ENCODE peak calls at places on chromosomes 16 and 17, in seven cellular contexts. I, E, X, D, J, Z and B are unnamed samples.

GRCh38 chr17:61354895-61355294 is 44.7 kb upstream of the TBX2 start:
- DNase-seq in I (no peak), E (no peak), X (no peak), D (no peak), J (no peak), Z (no peak), B (no peak)

GRCh38 chr17:1473841-1474240 is 17.8 kb upstream of the CRK start:
- DNase-seq in I (no peak), E (no peak), X (no peak), D (no peak), J (no peak), Z (no peak), B (no peak)

GRCh38 chr17:7988750-7989178 is 13.7 kb upstream of the GUCY2D start:
- DNase-seq in I (no peak), E (peak), X (no peak), D (peak), J (peak), Z (peak), B (no peak)

GRCh38 chr16:3672571-3673041 is 18.1 kb downstream of the DNASE1 start:
- DNase-seq in I (no peak), E (no peak), X (no peak), D (no peak), J (no peak), Z (no peak), B (no peak)

GRCh38 chr16:80323187-80323807 is 217.5 kb upstream of the DYNLRB2 start:
- DNase-seq in I (no peak), E (no peak), X (no peak), D (no peak), J (no peak), Z (no peak), B (no peak)

GRCh38 chr17:79406316-79406715 is 204.5 kb downstream of the RBFOX3 start:
- DNase-seq in I (no peak), E (no peak), X (no peak), D (no peak), J (no peak), Z (no peak), B (no peak)

GRCh38 chr17:78535285-78536197 is 41.7 kb downstream of the DNAH17 start:
- DNase-seq in I (no peak), E (no peak), X (no peak), D (no peak), J (no peak), Z (no peak), B (no peak)

GRCh38 chr16:73616186-73616585 is 568.3 kb upstream of the ZFHX3 start:
- DNase-seq in I (no peak), E (no peak), X (no peak), D (peak), J (no peak), Z (no peak), B (no peak)

GRCh38 chr17:7633093-7633492 is 3.2 kb downstream of the SHBG start:
- DNase-seq in I (no peak), E (no peak), X (no peak), D (no peak), J (no peak), Z (no peak), B (no peak)

GRCh38 chr17:40378966-40379365 is 14.4 kb upstream of the GJD3 start:
- DNase-seq in I (no peak), E (no peak), X (no peak), D (peak), J (no peak), Z (peak), B (no peak)

GRCh38 chr17:81325057-81325973 is 30.2 kb upstream of the SLC38A10 start:
- DNase-seq in I (no peak), E (no peak), X (no peak), D (no peak), J (no peak), Z (no peak), B (no peak)

GRCh38 chr16:12296991-12297390 is 320.5 kb downstream of the SNX29 start:
- DNase-seq in I (no peak), E (no peak), X (no peak), D (no peak), J (no peak), Z (no peak), B (no peak)

GRCh38 chr17:80501739-80502577 is 25.6 kb upstream of the NPTX1 start:
- DNase-seq in I (peak), E (peak), X (no peak), D (no peak), J (peak), Z (peak), B (no peak)

GRCh38 chr17:58121925-58122324 is 26.3 kb upstream of the OR4D1 start:
- DNase-seq in I (no peak), E (peak), X (no peak), D (peak), J (peak), Z (peak), B (no peak)

GRCh38 chr16:46908540-46909372 is 24.6 kb downstream of the GPT2 start:
- DNase-seq in I (peak), E (peak), X (peak), D (peak), J (peak), Z (peak), B (no peak)

GRCh38 chr16:22874394-22874793 is 60.4 kb downstream of the HS3ST2 start:
- DNase-seq in I (no peak), E (no peak), X (no peak), D (no peak), J (no peak), Z (no peak), B (no peak)

GRCh38 chr16:60945225-60945624 is 1091.0 kb downstream of the CDH8 start:
- DNase-seq in I (no peak), E (no peak), X (no peak), D (no peak), J (no peak), Z (peak), B (no peak)

GRCh38 chr17:77281024-77281903 is 140.5 kb downstream of the SEC14L1 start:
- DNase-seq in I (peak), E (no peak), X (no peak), D (peak), J (peak), Z (no peak), B (no peak)

GRCh38 chr16:1530883-1531637 is 2.4 kb upstream of the TMEM204 start:
- DNase-seq in I (peak), E (peak), X (peak), D (peak), J (peak), Z (peak), B (peak)

GRCh38 chr17:7589204-7589868 is 558 bp downstream of the SOX15 start:
- DNase-seq in I (peak), E (peak), X (no peak), D (peak), J (peak), Z (peak), B (no peak)

GRCh38 chr17:75763613-75764416 is 1.2 kb downstream of the GALK1 start:
- DNase-seq in I (no peak), E (no peak), X (no peak), D (no peak), J (no peak), Z (no peak), B (no peak)

GRCh38 chr16:68972720-68973119 is 129.4 kb downstream of the TANGO6 start:
- DNase-seq in I (no peak), E (peak), X (no peak), D (peak), J (peak), Z (peak), B (no peak)

DNA sequence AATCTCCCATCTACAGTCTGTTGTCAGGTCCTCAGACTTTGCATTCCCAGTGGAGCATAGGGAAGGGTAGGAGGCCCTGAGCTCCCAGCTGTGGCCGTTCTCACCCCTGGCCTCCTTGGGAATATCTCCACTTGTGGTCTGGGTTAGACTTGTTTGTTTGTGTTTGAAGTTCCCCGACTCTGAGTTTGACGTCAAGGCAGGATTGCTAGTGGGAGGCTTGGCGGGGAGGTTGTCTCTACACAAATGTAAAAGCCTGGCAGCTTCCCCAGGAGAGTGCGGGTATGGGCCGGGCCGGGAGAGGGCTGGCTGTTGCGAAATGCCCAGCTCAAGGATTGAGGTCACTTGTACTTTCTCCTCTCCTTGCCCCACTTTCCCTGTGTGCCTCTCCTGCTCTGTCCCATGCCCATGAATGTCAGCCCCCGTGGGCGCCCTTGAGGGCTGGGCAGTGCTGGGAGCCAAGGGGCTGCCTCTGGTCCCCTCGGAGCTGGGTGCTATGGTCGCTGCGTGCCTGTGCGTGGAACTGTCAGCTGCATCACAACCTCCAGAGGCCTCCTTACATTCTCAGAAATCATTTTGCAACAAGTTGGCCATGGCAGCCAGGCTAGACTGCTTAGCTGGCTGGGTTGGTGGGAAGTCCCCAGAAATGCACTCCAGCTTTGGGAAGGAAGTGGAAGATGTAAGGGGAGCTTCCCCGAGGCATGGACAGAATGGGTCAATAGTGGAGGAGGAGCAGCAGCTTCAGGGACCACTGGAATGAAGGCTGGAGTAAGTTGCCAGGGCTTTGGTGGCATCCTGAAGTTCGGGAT is 84.3 kb downstream of the KSR1 start:
- DNase-seq in I (peak), E (peak), X (peak), D (peak), J (peak), Z (peak), B (peak)
- H3K4me3 ChIP-seq in I (no peak), E (peak), X (no peak), D (peak), J (no peak), Z (no peak), B (no peak)

GRCh38 chr17:44353656-44354331 is 8.7 kb downstream of the GRN start:
- DNase-seq in I (peak), E (no peak), X (no peak), D (no peak), J (no peak), Z (peak), B (no peak)
- H3K4me3 ChIP-seq in I (peak), E (peak), X (peak), D (peak), J (no peak), Z (no peak), B (peak)

DNA sequence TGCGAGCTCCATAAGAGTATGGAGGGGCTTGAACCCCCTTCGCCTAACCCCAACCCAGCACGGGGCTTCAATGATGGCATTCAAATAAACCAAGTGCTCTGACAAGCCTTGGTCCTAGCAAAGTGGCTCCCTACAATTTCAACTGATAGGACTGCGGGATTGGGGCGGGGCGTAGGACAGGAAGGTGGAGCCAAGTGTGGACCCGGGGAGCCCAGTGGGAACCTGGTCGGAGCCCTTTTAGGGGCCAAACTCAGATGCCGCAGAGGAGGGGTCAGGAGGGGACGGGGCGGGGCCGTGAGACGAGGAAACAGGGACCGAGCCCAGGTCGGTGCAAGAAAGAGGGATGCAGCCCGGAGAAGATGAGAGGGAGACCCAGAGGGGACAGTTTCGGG is 13.2 kb upstream of the CDIPT start:
- DNase-seq in I (no peak), E (no peak), X (no peak), D (no peak), J (no peak), Z (no peak), B (no peak)
- H3K4me3 ChIP-seq in I (no peak), E (peak), X (peak), D (peak), J (no peak), Z (peak), B (peak)

DNA sequence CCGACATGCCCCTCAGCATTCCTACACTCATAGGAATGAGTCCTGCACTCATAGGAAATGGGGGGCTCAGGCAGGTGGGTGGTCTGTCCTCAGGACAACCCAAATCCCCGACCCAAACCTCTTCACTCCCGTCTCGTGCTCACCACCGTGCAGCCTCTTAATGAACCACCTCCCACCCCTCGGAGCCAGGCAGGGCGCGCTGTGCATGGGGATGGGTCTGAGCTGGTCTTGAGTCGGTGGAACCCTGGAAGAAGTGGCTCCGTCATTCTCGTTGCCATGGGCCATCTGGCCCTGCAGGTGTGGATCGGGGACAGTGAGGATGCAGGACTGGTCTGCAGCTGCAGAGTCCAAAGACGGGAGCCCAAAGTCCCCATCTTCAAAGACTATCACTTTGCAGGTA is 6.4 kb upstream of the RAB40B start:
- DNase-seq in I (no peak), E (no peak), X (no peak), D (no peak), J (no peak), Z (no peak), B (no peak)
- H3K4me3 ChIP-seq in I (no peak), E (no peak), X (no peak), D (no peak), J (no peak), Z (no peak), B (no peak)

DNA sequence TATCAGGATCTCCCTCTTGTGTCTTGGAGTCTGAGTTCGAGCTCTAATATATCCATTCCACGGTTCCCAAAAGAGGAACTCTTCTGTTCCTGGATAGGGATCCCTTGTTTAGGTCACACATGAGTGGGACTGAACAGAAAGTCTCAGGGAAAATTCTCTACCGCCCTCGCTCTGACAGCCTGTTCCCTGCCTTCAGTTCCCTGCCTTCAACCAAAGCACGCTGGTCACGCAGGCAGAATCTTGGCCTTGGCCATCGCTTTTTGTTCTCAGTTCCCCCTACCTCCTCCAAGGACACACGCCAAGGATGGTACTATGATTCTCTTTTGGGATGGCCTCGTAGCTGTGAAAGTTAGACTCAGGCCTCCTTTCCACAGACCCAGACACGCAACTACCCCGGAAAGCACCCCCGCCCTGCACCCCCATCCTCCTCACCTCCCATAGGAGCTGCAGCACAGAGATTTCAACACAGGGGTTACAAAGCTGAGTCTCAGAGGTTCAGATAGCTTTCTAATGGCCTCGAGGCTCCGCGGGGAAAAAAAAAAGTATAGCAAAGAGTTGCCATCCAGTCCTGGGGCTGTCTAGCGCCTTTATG is 1.5 kb upstream of the SHISA6 start:
- DNase-seq in I (no peak), E (no peak), X (no peak), D (no peak), J (no peak), Z (no peak), B (no peak)
- H3K4me3 ChIP-seq in I (no peak), E (no peak), X (no peak), D (no peak), J (no peak), Z (no peak), B (no peak)

DNA sequence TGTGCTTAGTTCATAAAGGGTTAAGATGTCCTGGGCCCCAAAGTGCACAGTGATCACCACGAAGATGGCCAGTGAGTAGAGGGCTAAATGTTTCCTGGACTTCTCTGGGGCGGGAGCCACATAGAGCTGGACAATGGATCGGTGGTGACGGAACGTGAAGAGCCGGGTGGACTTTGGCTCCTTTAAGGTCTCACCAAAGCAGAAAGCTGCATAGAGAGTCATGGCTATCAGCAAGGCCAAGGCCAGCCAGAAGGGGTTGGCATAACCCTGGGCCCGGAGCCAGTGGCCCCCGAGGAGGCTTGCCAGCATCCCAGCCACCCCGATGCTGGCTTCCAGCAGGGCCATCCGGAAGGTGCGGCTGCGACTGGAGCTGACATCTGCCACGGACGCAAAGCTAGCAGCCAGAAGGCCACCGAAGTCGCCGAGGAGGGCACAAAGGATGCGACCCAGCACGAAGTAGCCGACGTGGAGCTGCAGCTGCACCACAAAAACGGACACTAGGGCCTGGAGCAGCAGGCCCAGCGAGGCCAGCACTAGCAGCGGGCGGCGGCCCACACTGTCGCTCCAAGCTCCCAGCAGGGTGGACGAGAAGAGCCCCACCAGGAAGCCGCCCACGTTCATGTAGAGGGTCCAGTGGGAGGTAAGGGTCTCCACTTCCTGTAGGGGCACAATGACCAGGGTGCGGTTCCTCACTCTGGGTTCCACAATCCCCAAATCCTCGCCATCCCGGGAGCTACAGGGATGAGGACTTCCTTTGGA is 1.0 kb downstream of the SLC46A1 start:
- DNase-seq in I (no peak), E (no peak), X (no peak), D (no peak), J (no peak), Z (no peak), B (no peak)
- H3K4me3 ChIP-seq in I (peak), E (peak), X (peak), D (peak), J (peak), Z (peak), B (peak)

DNA sequence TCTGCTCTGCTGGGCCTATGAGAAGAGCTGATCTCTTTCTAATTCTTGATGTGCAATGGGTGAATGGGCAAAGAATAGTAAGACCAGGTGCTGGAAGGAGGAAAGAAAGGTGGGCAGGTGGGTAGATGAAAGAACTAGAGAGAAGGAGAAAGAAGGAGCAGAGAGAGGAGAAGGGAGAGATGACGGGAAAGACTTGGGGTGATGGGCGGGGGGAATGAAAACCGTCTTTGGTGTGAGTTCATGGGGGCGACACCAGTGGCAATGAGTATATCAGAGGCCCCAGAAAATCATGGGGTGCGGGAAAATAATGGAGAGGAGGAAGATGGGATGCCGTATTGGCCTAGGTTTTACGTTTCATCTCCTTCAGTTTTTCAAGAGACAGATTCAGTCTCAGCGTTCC is 128.8 kb upstream of the PLCG2 start:
- DNase-seq in I (no peak), E (no peak), X (no peak), D (no peak), J (no peak), Z (no peak), B (no peak)
- H3K4me3 ChIP-seq in I (no peak), E (no peak), X (no peak), D (no peak), J (no peak), Z (no peak), B (no peak)

DNA sequence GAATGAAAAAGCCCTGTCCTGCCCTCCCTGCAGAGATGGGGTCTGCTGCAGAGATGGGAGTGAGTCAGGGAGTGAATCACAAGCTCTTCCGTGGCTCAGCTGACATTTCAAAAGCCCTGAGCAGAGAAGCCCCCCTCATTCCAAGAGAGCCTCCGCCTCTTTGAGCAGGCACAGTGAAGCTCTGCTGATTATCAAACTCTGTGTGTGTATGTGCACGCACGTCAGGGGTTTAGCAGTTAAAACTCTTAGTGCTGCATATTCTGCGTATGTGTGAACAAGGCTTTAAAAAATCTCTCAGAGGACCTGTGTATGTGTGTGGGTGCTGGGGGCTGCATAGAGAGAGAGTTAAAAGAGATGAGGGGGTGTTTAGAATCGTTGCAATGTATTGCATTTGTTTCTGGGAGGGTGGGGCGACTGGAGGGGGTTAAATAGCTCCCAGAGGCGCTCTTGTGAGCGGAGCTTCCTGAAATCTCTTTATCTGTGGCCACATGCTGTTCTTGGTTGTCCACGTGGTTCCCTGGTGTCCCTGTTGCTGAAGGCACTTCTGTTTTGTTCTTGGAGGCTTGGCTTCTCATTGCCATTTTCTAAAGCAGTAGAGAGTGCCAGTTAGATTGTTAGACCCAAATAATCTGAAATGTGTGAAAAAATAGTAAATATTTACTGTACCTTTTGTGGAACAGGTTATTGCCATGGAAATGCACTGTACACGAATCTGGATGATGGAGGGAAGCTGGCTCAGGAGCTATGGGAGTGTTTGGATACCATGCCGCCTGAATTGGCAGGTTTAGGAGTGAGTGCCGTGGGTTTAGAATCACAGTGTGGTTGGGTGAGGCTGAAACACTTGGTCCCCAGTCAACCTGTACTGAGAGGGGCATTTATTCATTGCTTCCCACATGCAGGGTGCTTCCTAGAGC is 116.6 kb downstream of the PRKCB start:
- DNase-seq in I (no peak), E (no peak), X (no peak), D (no peak), J (peak), Z (peak), B (peak)
- H3K4me3 ChIP-seq in I (no peak), E (no peak), X (no peak), D (no peak), J (no peak), Z (no peak), B (no peak)